ENCODE peak calls at places on chromosomes 6 and 20, in six cellular contexts. R, U, S, D, A and Y are unnamed samples.

GRCh38 chr6:26045046-26045938 is 41.9 kb upstream of the HFE start:
- DNase-seq in R (peak; percentile 77), U (no peak), S (peak; percentile 99), D (no peak), A (no peak), Y (peak; percentile 99)

GRCh38 chr6:101926149-101926925 is 532.8 kb downstream of the GRIK2 start:
- DNase-seq in R (no peak), U (no peak), S (no peak), D (no peak), A (no peak), Y (no peak)

GRCh38 chr6:14451594-14452374 is 334.2 kb downstream of the CD83 start:
- DNase-seq in R (no peak), U (no peak), S (no peak), D (no peak), A (no peak), Y (no peak)

GRCh38 chr6:168000198-168001036 is 2.9 kb downstream of the KIF25 start:
- DNase-seq in R (no peak), U (no peak), S (no peak), D (no peak), A (no peak), Y (no peak)

GRCh38 chr6:17583811-17584210 is 16.3 kb upstream of the FAM8A1 start:
- DNase-seq in R (no peak), U (no peak), S (no peak), D (no peak), A (no peak), Y (no peak)

GRCh38 chr6:129755787-129756186 is 45.8 kb upstream of the ARHGAP18 start:
- DNase-seq in R (no peak), U (no peak), S (no peak), D (no peak), A (no peak), Y (no peak)

GRCh38 chr6:157272372-157272771 is 50.9 kb downstream of the TMEM242 start:
- DNase-seq in R (no peak), U (no peak), S (no peak), D (no peak), A (no peak), Y (no peak)

GRCh38 chr20:63969851-63970713 is at the start of gene ZNF512B:
- DNase-seq in R (peak; percentile 97), U (no peak), S (no peak), D (peak; percentile 91), A (no peak), Y (peak; percentile 66)

GRCh38 chr20:49713779-49714712 is at the start of gene B4GALT5:
- DNase-seq in R (peak; percentile 95), U (peak; percentile 82), S (no peak), D (peak; percentile 94), A (peak; percentile 80), Y (peak; percentile 66)

GRCh38 chr6:64146094-64146493 is 510.5 kb downstream of the PHF3 start:
- DNase-seq in R (no peak), U (no peak), S (no peak), D (no peak), A (no peak), Y (no peak)

GRCh38 chr20:46027245-46027853 is 1.7 kb upstream of the SLC12A5 start:
- DNase-seq in R (no peak), U (no peak), S (no peak), D (peak; percentile 54), A (no peak), Y (peak; percentile 63)

GRCh38 chr6:411402-412145 is 20.0 kb downstream of the IRF4 start:
- DNase-seq in R (no peak), U (no peak), S (no peak), D (no peak), A (no peak), Y (no peak)

GRCh38 chr6:125020385-125020784 is 58.1 kb downstream of the RNF217 start:
- DNase-seq in R (no peak), U (no peak), S (no peak), D (no peak), A (no peak), Y (no peak)

GRCh38 chr6:34246563-34247391 is 2.0 kb downstream of the SMIM29 start:
- DNase-seq in R (peak; percentile 83), U (no peak), S (no peak), D (peak; percentile 61), A (no peak), Y (peak; percentile 49)

GRCh38 chr20:63740501-63741353 is 1.2 kb downstream of the SLC2A4RG start:
- DNase-seq in R (peak; percentile 95), U (no peak), S (no peak), D (peak; percentile 65), A (peak; percentile 48), Y (peak; percentile 95)

GRCh38 chr20:36820073-36820472 is 46.5 kb upstream of the DSN1 start:
- DNase-seq in R (no peak), U (no peak), S (no peak), D (no peak), A (no peak), Y (no peak)

GRCh38 chr6:158752613-158753012 is 66.6 kb downstream of the EZR start:
- DNase-seq in R (peak; percentile 87), U (no peak), S (no peak), D (no peak), A (no peak), Y (no peak)

GRCh38 chr6:170297577-170298330 is 6.9 kb upstream of the DLL1 start:
- DNase-seq in R (no peak), U (no peak), S (no peak), D (no peak), A (no peak), Y (no peak)

GRCh38 chr20:1934578-1935573 is 39.7 kb downstream of the SIRPA start:
- DNase-seq in R (peak; percentile 60), U (no peak), S (no peak), D (no peak), A (no peak), Y (no peak)

GRCh38 chr20:6636209-6637159 is 131.0 kb upstream of the BMP2 start:
- DNase-seq in R (peak; percentile 2), U (no peak), S (no peak), D (no peak), A (no peak), Y (peak; percentile 63)
- TF ChIP-seq JUND in R (no peak), U (no peak), S (no peak), D (no peak), A (no peak), Y (no peak)

GRCh38 chr6:72410769-72411168 is 211.1 kb upstream of the KCNQ5 start:
- DNase-seq in R (no peak), U (no peak), S (no peak), D (no peak), A (no peak), Y (no peak)

GRCh38 chr6:72414648-72415047 is 207.2 kb upstream of the KCNQ5 start:
- DNase-seq in R (no peak), U (no peak), S (no peak), D (no peak), A (no peak), Y (no peak)

GRCh38 chr6:72412709-72413044 is 209.2 kb upstream of the KCNQ5 start:
- DNase-seq in R (no peak), U (no peak), S (no peak), D (no peak), A (no peak), Y (no peak)

GRCh38 chr6:72413884-72414283 is 208.0 kb upstream of the KCNQ5 start:
- DNase-seq in R (no peak), U (no peak), S (no peak), D (no peak), A (no peak), Y (peak; percentile 65)

DNA sequence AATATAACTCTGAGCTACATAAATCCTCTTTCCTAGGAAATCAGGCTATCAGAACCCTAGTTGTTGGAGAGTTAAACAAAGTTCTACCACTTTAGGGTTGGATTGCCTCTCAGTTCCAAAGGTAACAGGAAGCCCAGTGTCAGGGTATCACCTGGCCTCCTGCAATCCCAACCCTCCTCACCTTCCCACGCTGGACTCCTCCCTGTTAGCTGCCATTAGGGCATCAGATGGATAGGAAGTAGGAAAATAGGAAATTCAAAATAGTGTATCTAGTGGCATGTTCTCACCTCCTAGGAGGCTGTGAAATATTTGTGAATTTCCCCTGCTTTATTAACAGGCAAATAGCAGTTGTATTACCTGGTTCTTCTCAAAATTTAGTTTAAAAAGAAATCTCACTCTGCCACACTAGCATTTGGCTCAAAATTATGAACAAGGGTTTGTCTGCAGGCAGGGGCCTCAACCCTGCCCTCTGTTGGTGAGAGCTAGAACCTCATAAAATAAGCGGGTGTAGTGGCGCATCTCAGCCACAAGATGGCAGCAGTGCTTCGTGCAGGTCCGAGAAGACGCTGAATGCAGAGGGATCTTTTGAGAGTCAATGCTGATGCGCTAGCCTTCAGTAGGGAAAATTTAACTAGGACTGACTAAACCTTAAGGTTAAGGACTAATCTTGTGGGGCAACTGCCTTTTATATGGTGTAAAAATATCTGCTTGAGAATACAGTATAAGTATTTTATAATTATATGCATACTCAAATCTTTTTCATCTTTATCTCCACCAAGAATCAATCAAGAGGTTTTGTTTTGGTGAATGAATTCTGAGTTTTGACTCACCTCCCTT is 209.8 kb upstream of the KCNQ5 start:
- DNase-seq in R (peak; percentile 67), U (peak; percentile 62), S (peak; percentile 59), D (peak; percentile 86), A (peak; percentile 54), Y (peak; percentile 44)
- TF ChIP-seq MAX in R (no peak), U (no peak), S (no peak), D (no peak), A (no peak), Y (no peak)

DNA sequence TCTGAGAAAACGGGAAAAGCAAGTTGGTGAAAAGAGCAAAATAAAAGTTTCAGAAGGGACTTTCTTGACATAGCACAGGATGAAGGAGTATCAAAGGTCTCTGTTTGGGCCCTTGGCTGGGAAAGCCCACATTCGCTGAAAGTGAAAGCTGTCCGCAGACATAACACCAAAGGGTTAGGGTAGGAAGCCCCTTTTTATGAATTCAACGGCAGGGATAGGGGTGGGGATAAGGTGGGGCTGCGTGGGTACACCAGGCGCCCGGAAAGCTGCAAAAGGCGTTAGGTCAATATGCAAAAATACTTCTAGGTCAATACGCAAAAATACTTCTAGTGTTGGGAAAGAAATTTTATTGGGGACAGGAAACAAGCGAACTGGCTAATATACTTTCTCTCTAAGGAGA is 135.1 kb downstream of the OR2B2 start:
- DNase-seq in R (no peak), U (no peak), S (no peak), D (no peak), A (no peak), Y (no peak)
- TF ChIP-seq JUND in R (no peak), U (no peak), S (no peak), D (no peak), A (no peak), Y (no peak)

GRCh38 chr6:150549577-150550184 is 50.0 kb upstream of the PLEKHG1 start:
- DNase-seq in R (no peak), U (no peak), S (no peak), D (no peak), A (no peak), Y (no peak)

GRCh38 chr6:150544793-150545192 is 54.9 kb upstream of the PLEKHG1 start:
- DNase-seq in R (no peak), U (no peak), S (no peak), D (no peak), A (no peak), Y (no peak)

GRCh38 chr6:150549007-150549406 is 50.7 kb upstream of the PLEKHG1 start:
- DNase-seq in R (no peak), U (no peak), S (no peak), D (no peak), A (no peak), Y (no peak)

GRCh38 chr6:150547511-150548222 is 52.0 kb upstream of the PLEKHG1 start:
- DNase-seq in R (no peak), U (no peak), S (no peak), D (no peak), A (no peak), Y (peak; percentile 24)

GRCh38 chr6:150546457-150546856 is 53.2 kb upstream of the PLEKHG1 start:
- DNase-seq in R (no peak), U (no peak), S (no peak), D (no peak), A (no peak), Y (no peak)
- TF ChIP-seq MAX in R (no peak), U (no peak), S (no peak), D (no peak), A (no peak), Y (peak; percentile 79)